ENCODE peak calls at places on chromosome 21, in six cellular contexts. I is stimulated activated CD4-positive, alpha-beta T cell treated with anti-CD3 and anti-CD28 coated beads, Interleukin-1b, Interleukin-23, amount 100 ng/mL, for 24 hours; C is WERI-Rb-1; Q is lung; Z is neural progenitor cell; D is effector CD4-positive, alpha-beta T cell. M is an unnamed sample.

GRCh38 chr21:38438476-38438893 is 59.8 kb downstream of the ERG start:
- DNase-seq in I (no peak), C (no peak), Q (peak), Z (no peak), D (no peak), M (no peak)

GRCh38 chr21:44275041-44275440 is 10.6 kb upstream of the AIRE start:
- DNase-seq in I (no peak), C (no peak), Q (no peak), Z (no peak), D (no peak), M (no peak)

GRCh38 chr21:39097335-39097861 is 85.9 kb downstream of the PSMG1 start:
- DNase-seq in I (no peak), C (no peak), Q (peak), Z (no peak), D (no peak), M (no peak)

GRCh38 chr21:37548521-37548981 is 182.0 kb downstream of the DYRK1A start:
- DNase-seq in I (no peak), C (no peak), Q (no peak), Z (no peak), D (no peak), M (peak)

GRCh38 chr21:35368326-35368725 is 319.2 kb upstream of the RUNX1 start:
- DNase-seq in I (no peak), C (no peak), Q (no peak), Z (no peak), D (no peak), M (no peak)

GRCh38 chr21:32463367-32463766 is 50.9 kb downstream of the EVA1C start:
- DNase-seq in I (no peak), C (no peak), Q (no peak), Z (no peak), D (no peak), M (no peak)

GRCh38 chr21:40165671-40166070 is 298.4 kb downstream of the PCP4 start:
- DNase-seq in I (no peak), C (no peak), Q (no peak), Z (peak), D (no peak), M (no peak)

GRCh38 chr21:35635261-35635660 is 425.1 kb downstream of the SETD4 start:
- DNase-seq in I (no peak), C (no peak), Q (no peak), Z (no peak), D (no peak), M (no peak)

GRCh38 chr21:38242036-38242435 is 14.8 kb upstream of the KCNJ15 start:
- DNase-seq in I (no peak), C (peak), Q (no peak), Z (no peak), D (no peak), M (no peak)

GRCh38 chr21:26614251-26614650 is 41.2 kb upstream of the CYYR1 start:
- DNase-seq in I (no peak), C (no peak), Q (no peak), Z (no peak), D (no peak), M (no peak)

GRCh38 chr21:33655591-33656221 is 13.4 kb downstream of the ITSN1 start:
- DNase-seq in I (no peak), C (no peak), Q (peak), Z (no peak), D (no peak), M (no peak)

GRCh38 chr21:35084869-35085268 is 35.8 kb upstream of the RUNX1 start:
- DNase-seq in I (no peak), C (no peak), Q (no peak), Z (no peak), D (no peak), M (no peak)

GRCh38 chr21:18369115-18369514 is 34.5 kb downstream of the TMPRSS15 start:
- DNase-seq in I (no peak), C (peak), Q (no peak), Z (peak), D (no peak), M (no peak)

GRCh38 chr21:28805885-28806284 is 186.8 kb downstream of the LTN1 start:
- DNase-seq in I (no peak), C (no peak), Q (no peak), Z (no peak), D (no peak), M (no peak)

GRCh38 chr21:45405819-45406762 is 1.1 kb downstream of the COL18A1 start:
- DNase-seq in I (no peak), C (no peak), Q (no peak), Z (peak), D (no peak), M (no peak)

GRCh38 chr21:16078382-16078781 is 348.6 kb downstream of the USP25 start:
- DNase-seq in I (no peak), C (no peak), Q (no peak), Z (no peak), D (no peak), M (no peak)

GRCh38 chr21:31161157-31161556 is 122.9 kb upstream of the KRTAP19-8 start:
- DNase-seq in I (no peak), C (no peak), Q (no peak), Z (peak), D (no peak), M (no peak)

GRCh38 chr21:44966135-44967081 is 26.6 kb downstream of the SLX9 start:
- DNase-seq in I (no peak), C (no peak), Q (no peak), Z (no peak), D (no peak), M (peak)

GRCh38 chr21:36693144-36694040 is 5.5 kb upstream of the SIM2 start:
- DNase-seq in I (no peak), C (peak), Q (no peak), Z (peak), D (no peak), M (no peak)

GRCh38 chr21:46189213-46189958 is 5.1 kb upstream of the SPATC1L start:
- DNase-seq in I (no peak), C (peak), Q (no peak), Z (no peak), D (no peak), M (no peak)

GRCh38 chr21:42622284-42622683 is 31.1 kb upstream of the PDE9A start:
- DNase-seq in I (no peak), C (no peak), Q (no peak), Z (no peak), D (no peak), M (no peak)